ENCODE peak calls at places on chromosome 15, in four cellular contexts. One of them, this sample, is unnamed.

GRCh38 chr15:84736375-84736774 is 12.0 kb upstream of the ZNF592 start:
- DNase-seq in HCT116: no peak
- DNase-seq in K562: no peak
- DNase-seq in HepG2: no peak
- DNase-seq in this sample: no peak

GRCh38 chr15:76310470-76311070 is 699 bp downstream of the ETFA start:
- DNase-seq in K562: peak
- DNase-seq in HepG2: no peak
- DNase-seq in HCT116: no peak
- DNase-seq in this sample: no peak

GRCh38 chr15:79197285-79197684 is 85.2 kb upstream of the ANKRD34C start:
- DNase-seq in HCT116: no peak
- DNase-seq in HepG2: no peak
- DNase-seq in K562: no peak
- DNase-seq in this sample: no peak

GRCh38 chr15:78069052-78069414 is 8.5 kb downstream of the TBC1D2B start:
- DNase-seq in HCT116: no peak
- DNase-seq in HepG2: no peak
- DNase-seq in K562: no peak
- DNase-seq in this sample: no peak

GRCh38 chr15:51969728-51970127 is 1.9 kb downstream of the LEO1 start:
- DNase-seq in HCT116: no peak
- DNase-seq in HepG2: no peak
- DNase-seq in K562: no peak
- DNase-seq in this sample: no peak

GRCh38 chr15:83571820-83572707 is 81.9 kb upstream of the ADAMTSL3 start:
- DNase-seq in HepG2: no peak
- DNase-seq in K562: peak
- DNase-seq in HCT116: peak
- DNase-seq in this sample: no peak

GRCh38 chr15:70582143-70582945 is 181.0 kb downstream of the UACA start:
- DNase-seq in HepG2: no peak
- DNase-seq in HCT116: no peak
- DNase-seq in K562: no peak
- DNase-seq in this sample: no peak

GRCh38 chr15:91104111-91104510 is 4.1 kb downstream of the SV2B start:
- DNase-seq in K562: no peak
- DNase-seq in HCT116: no peak
- DNase-seq in HepG2: no peak
- DNase-seq in this sample: no peak

GRCh38 chr15:99745687-99746086 is 12.4 kb upstream of the LYSMD4 start:
- DNase-seq in HCT116: no peak
- DNase-seq in K562: no peak
- DNase-seq in HepG2: no peak
- DNase-seq in this sample: no peak

GRCh38 chr15:89898628-89899302 is 5.0 kb upstream of the AP3S2 start:
- DNase-seq in HepG2: peak
- DNase-seq in HCT116: peak
- DNase-seq in K562: peak
- DNase-seq in this sample: peak

GRCh38 chr15:59317211-59317610 is 55.5 kb downstream of the MYO1E start:
- DNase-seq in HCT116: no peak
- DNase-seq in K562: no peak
- DNase-seq in HepG2: no peak
- DNase-seq in this sample: no peak

GRCh38 chr15:39921274-39921638 is 1.2 kb upstream of the GPR176 start:
- DNase-seq in HepG2: no peak
- DNase-seq in K562: no peak
- DNase-seq in HCT116: no peak
- DNase-seq in this sample: no peak

GRCh38 chr15:31147456-31147855 is 45.9 kb upstream of the TRPM1 start:
- DNase-seq in HepG2: no peak
- DNase-seq in HCT116: no peak
- DNase-seq in K562: no peak
- DNase-seq in this sample: no peak

GRCh38 chr15:77440378-77440999 is 19.8 kb downstream of the HMG20A start:
- DNase-seq in HCT116: no peak
- DNase-seq in K562: no peak
- DNase-seq in HepG2: no peak
- DNase-seq in this sample: no peak

GRCh38 chr15:52803543-52804306 is 13.6 kb upstream of the ONECUT1 start:
- DNase-seq in K562: no peak
- DNase-seq in HepG2: no peak
- DNase-seq in HCT116: no peak
- DNase-seq in this sample: no peak

GRCh38 chr15:90177012-90177411 is 24.1 kb upstream of the SEMA4B start:
- DNase-seq in HCT116: no peak
- DNase-seq in HepG2: no peak
- DNase-seq in K562: no peak
- DNase-seq in this sample: no peak

GRCh38 chr15:78301326-78301725 is 1.9 kb upstream of the SKIC8 start:
- DNase-seq in HCT116: no peak
- DNase-seq in K562: no peak
- DNase-seq in HepG2: no peak
- DNase-seq in this sample: no peak

GRCh38 chr15:49467782-49468181 is 44.7 kb downstream of the FGF7 start:
- DNase-seq in HCT116: no peak
- DNase-seq in K562: no peak
- DNase-seq in HepG2: no peak
- DNase-seq in this sample: no peak

GRCh38 chr15:95265419-95265997 is 1034.1 kb downstream of the MCTP2 start:
- DNase-seq in K562: no peak
- DNase-seq in HepG2: no peak
- DNase-seq in HCT116: no peak
- DNase-seq in this sample: no peak

GRCh38 chr15:32099097-32099496 is 68.8 kb downstream of the CHRNA7 start:
- DNase-seq in K562: no peak
- DNase-seq in HCT116: no peak
- DNase-seq in HepG2: no peak
- DNase-seq in this sample: no peak

GRCh38 chr15:48330045-48330840 is 986 bp upstream of the DUT start:
- DNase-seq in HCT116: no peak
- DNase-seq in K562: no peak
- DNase-seq in HepG2: no peak
- DNase-seq in this sample: no peak

GRCh38 chr15:59377940-59378339 is 5.3 kb upstream of the MYO1E start:
- DNase-seq in K562: no peak
- DNase-seq in HCT116: no peak
- DNase-seq in HepG2: no peak
- DNase-seq in this sample: no peak

GRCh38 chr15:64474846-64475245 is 14.5 kb downstream of the ZNF609 start:
- DNase-seq in K562: no peak
- DNase-seq in HepG2: no peak
- DNase-seq in HCT116: no peak
- DNase-seq in this sample: no peak

GRCh38 chr15:96353931-96354730 is 23.6 kb downstream of the NR2F2 start:
- DNase-seq in HCT116: no peak
- DNase-seq in HepG2: no peak
- DNase-seq in K562: peak
- DNase-seq in this sample: no peak

GRCh38 chr15:48126667-48127355 is 6.0 kb downstream of the SLC24A5 start:
- DNase-seq in K562: no peak
- DNase-seq in HepG2: no peak
- DNase-seq in HCT116: no peak
- DNase-seq in this sample: no peak

GRCh38 chr15:28274211-28274610 is 47.8 kb downstream of the HERC2 start:
- DNase-seq in K562: no peak
- DNase-seq in HCT116: no peak
- DNase-seq in HepG2: no peak
- DNase-seq in this sample: no peak

GRCh38 chr15:28273468-28273867 is 48.5 kb downstream of the HERC2 start:
- DNase-seq in K562: no peak
- DNase-seq in HepG2: no peak
- DNase-seq in HCT116: no peak
- DNase-seq in this sample: no peak

GRCh38 chr15:28272587-28272986 is 49.4 kb downstream of the HERC2 start:
- DNase-seq in HepG2: no peak
- DNase-seq in HCT116: no peak
- DNase-seq in K562: no peak
- DNase-seq in this sample: no peak

GRCh38 chr15:28269097-28269496 is 52.9 kb downstream of the HERC2 start:
- DNase-seq in HepG2: no peak
- DNase-seq in K562: no peak
- DNase-seq in HCT116: no peak
- DNase-seq in this sample: no peak

DNA sequence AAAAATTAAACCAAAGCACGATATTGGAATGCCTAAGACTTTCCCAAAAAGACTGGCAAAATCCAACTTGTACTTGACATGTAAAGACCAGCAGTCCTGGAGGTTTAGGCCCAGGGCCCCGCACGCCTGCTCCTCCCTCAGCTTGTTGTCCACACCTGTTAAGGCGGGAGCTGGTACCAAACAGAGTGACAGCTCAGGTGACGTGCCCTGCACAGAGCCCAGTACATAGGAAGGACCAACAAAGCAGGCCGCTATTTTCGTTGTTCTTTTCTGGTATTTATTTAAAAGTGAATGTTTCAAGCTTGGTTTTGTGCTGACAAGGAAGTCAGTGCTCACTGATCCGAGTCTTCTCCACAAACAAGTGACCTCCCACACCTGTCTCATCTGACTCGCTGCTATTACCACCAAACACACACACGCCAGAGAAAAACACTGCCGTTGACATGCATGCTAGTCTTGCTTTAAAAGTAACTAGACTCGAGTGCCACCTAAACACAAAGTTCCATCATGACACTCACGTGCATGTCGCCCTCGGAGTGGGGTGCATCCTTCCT is 50.2 kb downstream of the HERC2 start:
- DNase-seq in K562: no peak
- DNase-seq in HCT116: no peak
- DNase-seq in HepG2: no peak
- DNase-seq in this sample: no peak
- TF ChIP-seq CTCF in K562: no peak
- TF ChIP-seq CTCF in HCT116: no peak
- TF ChIP-seq CTCF in HepG2: no peak
- TF ChIP-seq CTCF in this sample: no peak

DNA sequence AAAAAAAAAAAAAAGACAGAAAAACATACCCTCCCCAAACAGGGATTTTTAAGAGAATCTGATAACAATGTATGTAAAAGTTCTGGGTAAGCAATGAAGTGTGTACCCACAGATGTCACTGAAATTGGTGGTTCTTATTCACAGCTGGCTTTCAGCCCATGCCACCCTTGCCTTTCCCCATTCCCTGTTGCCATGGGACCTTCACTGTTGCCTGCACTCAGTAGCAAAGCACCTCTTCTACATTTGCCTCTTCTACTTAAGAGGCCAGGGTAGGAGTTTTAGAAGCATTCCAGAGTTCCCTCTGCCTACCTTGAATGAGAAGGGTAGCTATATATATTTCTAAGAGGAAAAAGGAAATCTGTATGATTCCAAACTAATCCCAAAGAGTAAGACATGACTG is 57.4 kb downstream of the FMN1 start:
- DNase-seq in HepG2: no peak
- DNase-seq in K562: no peak
- DNase-seq in HCT116: no peak
- DNase-seq in this sample: no peak
- H3K27ac ChIP-seq in HepG2: no peak
- H3K27ac ChIP-seq in K562: no peak
- H3K27ac ChIP-seq in HCT116: no peak
- H3K27ac ChIP-seq in this sample: no peak

GRCh38 chr15:80929225-80929624 is 60.4 kb downstream of the MESD start:
- DNase-seq in K562: no peak
- DNase-seq in HCT116: no peak
- DNase-seq in HepG2: no peak
- DNase-seq in this sample: no peak
- TF ChIP-seq TCF7L2 in K562: no peak
- TF ChIP-seq TCF7L2 in HCT116: no peak
- TF ChIP-seq TCF7L2 in HepG2: no peak
- TF ChIP-seq TCF7L2 in this sample: no peak

DNA sequence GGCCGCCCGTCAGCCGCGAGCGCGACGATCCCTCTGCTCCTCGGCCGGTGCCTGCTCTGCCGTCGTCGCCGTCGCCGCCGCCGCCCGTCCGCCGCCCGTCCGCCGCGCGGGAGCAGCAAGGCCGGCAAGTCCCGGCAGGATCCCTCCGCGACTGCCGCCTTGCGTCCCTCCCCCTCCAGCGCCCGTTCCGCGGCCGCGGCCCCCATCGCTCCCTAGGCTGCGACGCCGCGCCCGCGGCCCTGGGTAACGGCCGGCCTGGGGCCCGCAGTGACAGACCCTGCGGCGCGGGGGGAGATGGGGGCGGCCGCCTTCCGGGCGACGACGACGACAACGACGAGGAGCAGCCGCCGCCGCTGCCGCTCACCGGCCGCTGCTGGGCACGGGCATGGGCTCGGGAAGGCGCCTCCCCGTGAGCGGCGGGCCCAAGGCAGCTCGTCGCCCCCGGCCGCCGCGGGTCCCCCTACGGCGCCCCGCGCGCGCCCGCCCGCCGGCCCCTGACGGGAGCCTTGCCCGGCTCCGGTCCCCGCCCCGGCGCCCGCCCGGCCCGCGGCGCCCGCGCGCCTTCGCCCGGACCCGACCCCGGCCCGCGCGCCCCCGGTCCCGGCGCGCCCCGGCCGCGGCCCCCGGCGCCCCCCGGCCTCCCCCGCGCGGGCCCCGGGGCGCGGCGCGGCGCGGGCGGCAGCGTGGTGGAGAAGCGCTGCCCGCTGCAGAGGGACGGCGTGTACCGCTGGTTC is 177.5 kb downstream of the OR4M2 start:
- DNase-seq in HCT116: no peak
- DNase-seq in HepG2: no peak
- DNase-seq in K562: no peak
- DNase-seq in this sample: no peak
- TF ChIP-seq CTCF in HCT116: no peak
- TF ChIP-seq CTCF in HepG2: no peak
- TF ChIP-seq CTCF in K562: no peak
- TF ChIP-seq CTCF in this sample: no peak